ENCODE peak calls at places on chromosomes 1 and 21, in nine cellular contexts. K is uterus, A is CD14-positive monocyte, J is breast epithelium, O is OCI-LY7, X is GM20000, Q is astrocyte, M is stomach, E is IMR-90. S is an unnamed sample.

GRCh38 chr1:112579801-112580510 is 39.0 kb downstream of the ST7L start:
- DNase-seq in A (no peak), M (no peak), K (no peak), E (peak), O (no peak), X (no peak), Q (no peak), J (no peak), S (no peak)

GRCh38 chr1:225700889-225701465 is 48.1 kb upstream of the ENAH start:
- DNase-seq in E (peak), O (no peak), Q (peak), M (no peak), J (no peak), K (no peak), X (no peak), A (no peak), S (no peak)

GRCh38 chr1:31224102-31224501 is 15.6 kb downstream of the NKAIN1 start:
- DNase-seq in M (no peak), K (no peak), E (no peak), A (no peak), Q (no peak), J (no peak), O (no peak), X (no peak), S (no peak)

GRCh38 chr1:25006770-25007169 is 76.7 kb upstream of the RUNX3 start:
- DNase-seq in X (no peak), O (no peak), J (no peak), Q (peak), E (peak), K (peak), M (peak), A (no peak), S (peak)

GRCh38 chr1:235304549-235305451 is 23.2 kb downstream of the ARID4B start:
- DNase-seq in O (no peak), A (no peak), M (no peak), Q (peak), J (no peak), K (no peak), X (no peak), E (peak), S (no peak)

GRCh38 chr1:221697924-221698425 is 43.9 kb downstream of the DUSP10 start:
- DNase-seq in Q (no peak), A (no peak), O (no peak), E (peak), X (no peak), M (no peak), J (no peak), K (no peak), S (no peak)

GRCh38 chr1:53629101-53629691 is 109.8 kb downstream of the GLIS1 start:
- DNase-seq in E (no peak), Q (no peak), A (no peak), X (no peak), M (peak), K (no peak), J (no peak), O (no peak), S (peak)

GRCh38 chr1:21149862-21150432 is 26.8 kb downstream of the EIF4G3 start:
- DNase-seq in M (no peak), X (no peak), A (no peak), O (no peak), J (no peak), Q (peak), E (peak), K (no peak), S (no peak)

GRCh38 chr1:89781494-89782126 is 39.2 kb upstream of the LRRC8D start:
- DNase-seq in A (no peak), K (no peak), Q (peak), X (peak), O (no peak), M (no peak), J (no peak), E (no peak), S (no peak)

GRCh38 chr1:184315254-184315653 is 71.6 kb upstream of the C1orf21 start:
- DNase-seq in Q (no peak), X (no peak), O (no peak), J (no peak), E (peak), M (no peak), K (no peak), A (no peak), S (no peak)

GRCh38 chr1:198125995-198126758 is 30.6 kb upstream of the NEK7 start:
- DNase-seq in X (no peak), J (no peak), Q (peak), M (no peak), A (no peak), O (no peak), E (peak), K (no peak), S (no peak)

GRCh38 chr1:233261615-233262168 is 33.8 kb downstream of the PCNX2 start:
- DNase-seq in E (no peak), K (no peak), M (no peak), X (no peak), Q (no peak), A (no peak), J (no peak), O (no peak), S (no peak)

GRCh38 chr1:40634901-40635655 is 30.4 kb downstream of the RIMS3 start:
- DNase-seq in M (no peak), E (peak), X (no peak), A (no peak), J (no peak), Q (no peak), O (no peak), K (no peak), S (no peak)

GRCh38 chr1:56897150-56898004 is 42.8 kb downstream of the C8A start:
- DNase-seq in X (no peak), Q (peak), E (no peak), O (no peak), M (peak), A (no peak), J (no peak), K (no peak), S (no peak)

GRCh38 chr1:149927535-149928387 is at the start of gene SF3B4:
- DNase-seq in X (peak), E (peak), Q (peak), M (peak), K (peak), O (peak), A (peak), J (peak), S (peak)
- TF ChIP-seq CTCF in X (no peak), E (no peak), Q (no peak), M (no peak), K (no peak), O (no peak), A (no peak), J (no peak), S (no peak)

GRCh38 chr1:243831463-243831862 is 18.6 kb downstream of the AKT3 start:
- DNase-seq in K (no peak), X (no peak), O (no peak), A (no peak), Q (no peak), M (no peak), J (no peak), E (no peak), S (no peak)
- TF ChIP-seq CTCF in K (no peak), X (no peak), O (no peak), A (no peak), Q (no peak), M (no peak), J (no peak), E (no peak), S (no peak)

DNA sequence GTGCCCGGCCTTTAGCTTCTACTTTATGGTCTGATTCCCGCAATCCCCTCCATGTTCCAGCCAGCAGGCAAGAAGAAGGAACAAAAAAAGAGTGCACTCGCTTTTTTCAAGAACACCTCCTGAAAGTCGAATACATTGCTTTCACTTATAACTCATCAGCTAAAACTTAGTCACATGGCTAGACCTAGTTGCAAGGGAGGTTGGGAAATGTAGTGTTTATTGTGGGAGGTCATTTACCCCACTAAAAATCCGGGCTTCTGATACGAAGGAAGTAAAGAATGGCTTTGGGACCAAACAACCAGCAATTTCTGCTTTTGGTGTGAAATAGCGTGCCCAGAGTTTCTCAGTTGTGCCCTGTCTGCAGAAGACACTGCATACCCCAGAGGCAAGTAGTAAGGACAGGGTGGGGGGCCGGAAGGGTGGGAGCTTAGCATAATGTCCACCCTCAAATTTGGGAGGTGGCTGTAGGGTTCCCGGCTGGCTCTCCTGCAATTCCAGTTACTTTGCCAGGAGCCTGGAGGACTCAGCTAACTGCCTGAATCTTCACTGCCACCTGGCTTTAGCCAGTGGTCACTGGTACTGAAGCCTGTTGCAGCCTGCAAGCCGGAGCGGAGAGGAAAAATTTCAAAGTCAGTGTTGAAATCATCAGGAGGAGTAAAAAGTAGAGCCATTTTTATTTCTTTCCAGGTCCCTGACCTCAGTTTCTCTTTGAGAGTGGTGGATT is 57.7 kb upstream of the F3 start:
- DNase-seq in K (no peak), J (peak), O (no peak), A (no peak), Q (no peak), E (peak), X (no peak), M (peak), S (no peak)
- TF ChIP-seq CTCF in K (peak), J (peak), O (no peak), A (no peak), Q (peak), E (peak), X (no peak), M (no peak), S (no peak)

DNA sequence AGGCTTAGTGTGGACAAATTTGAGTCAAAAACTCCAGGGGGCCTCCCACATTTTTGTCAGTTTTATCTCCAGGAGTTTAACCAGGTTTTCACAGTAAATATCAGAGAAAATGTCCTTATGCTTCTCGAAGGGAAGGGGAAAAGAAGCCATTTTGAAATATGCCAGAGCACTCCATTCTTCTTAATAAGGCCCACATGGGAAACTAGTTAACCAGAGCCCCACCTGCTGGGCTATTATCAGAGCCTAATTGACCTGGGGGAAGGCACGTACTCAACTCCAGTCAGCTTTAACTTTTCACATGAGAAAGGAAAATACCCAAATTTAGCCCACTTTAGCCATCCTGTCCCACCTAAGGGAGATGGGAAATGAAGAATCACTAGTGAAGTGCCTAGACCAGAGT is 296.3 kb downstream of the PTBP2 start:
- DNase-seq in E (no peak), X (no peak), J (no peak), Q (no peak), O (peak), A (no peak), M (no peak), K (no peak), S (no peak)
- TF ChIP-seq CTCF in E (no peak), X (no peak), J (no peak), Q (no peak), O (no peak), A (no peak), M (no peak), K (no peak), S (no peak)

GRCh38 chr21:45364464-45365185 is 40.3 kb upstream of the COL18A1 start:
- DNase-seq in Q (peak), O (no peak), E (peak), X (no peak), M (no peak), A (no peak), J (peak), K (peak), S (no peak)
- TF ChIP-seq CTCF in Q (no peak), O (no peak), E (no peak), X (no peak), M (no peak), A (no peak), J (no peak), K (peak), S (no peak)

S was measured in mesothelial cell of epicardium.